ENCODE peak calls at places on chromosomes 6 and 20, in seven cellular contexts. H is pancreas; T is CD8-positive, alpha-beta T cell; U is lower lobe of right lung; W is fibroblast of lung; L is SJSA1; S is ovary. Y is an unnamed sample.

GRCh38 chr6:42316390-42316970 is 98.8 kb upstream of the MRPS10 start:
- DNase-seq in H (no peak), T (no peak), U (peak; percentile 54), W (peak; percentile 94), L (peak; percentile 94), S (no peak), Y (no peak)

GRCh38 chr6:93424303-93425064 is 5.1 kb upstream of the EPHA7 start:
- DNase-seq in H (no peak), T (no peak), U (no peak), W (no peak), L (no peak), S (no peak), Y (no peak)

GRCh38 chr20:58753929-58754551 is 61.4 kb downstream of the NPEPL1 start:
- DNase-seq in H (no peak), T (no peak), U (no peak), W (no peak), L (peak; percentile 64), S (no peak), Y (no peak)

GRCh38 chr20:12051206-12052163 is 133.8 kb downstream of the BTBD3 start:
- DNase-seq in H (no peak), T (no peak), U (no peak), W (no peak), L (no peak), S (no peak), Y (no peak)

GRCh38 chr20:57953638-57954037 is 243.8 kb upstream of the PMEPA1 start:
- DNase-seq in H (no peak), T (no peak), U (no peak), W (peak; percentile 78), L (no peak), S (no peak), Y (no peak)

GRCh38 chr6:147166360-147166944 is 37.8 kb upstream of the STXBP5 start:
- DNase-seq in H (no peak), T (no peak), U (no peak), W (peak; percentile 54), L (no peak), S (no peak), Y (no peak)

GRCh38 chr6:117918454-117918853 is 11.4 kb downstream of the SLC35F1 start:
- DNase-seq in H (no peak), T (no peak), U (no peak), W (no peak), L (no peak), S (no peak), Y (no peak)

GRCh38 chr6:108559884-108560462 is 744 bp upstream of the FOXO3 start:
- DNase-seq in H (peak; percentile 79), T (no peak), U (peak; percentile 77), W (peak; percentile 84), L (peak; percentile 90), S (peak; percentile 84), Y (no peak)

GRCh38 chr6:10510592-10511367 is 10.4 kb upstream of the GCNT2 start:
- DNase-seq in H (peak; percentile 68), T (no peak), U (peak; percentile 80), W (peak; percentile 28), L (peak; percentile 62), S (no peak), Y (no peak)

GRCh38 chr6:75472885-75473284 is 20.7 kb downstream of the FILIP1 start:
- DNase-seq in H (no peak), T (no peak), U (no peak), W (no peak), L (no peak), S (no peak), Y (no peak)

GRCh38 chr6:134675110-134676038 is 274.5 kb downstream of the ALDH8A1 start:
- DNase-seq in H (no peak), T (no peak), U (no peak), W (no peak), L (no peak), S (no peak), Y (no peak)

GRCh38 chr6:86937219-86938079 is at the start of gene HTR1E:
- DNase-seq in H (peak; percentile 49), T (no peak), U (no peak), W (peak; percentile 19), L (peak; percentile 31), S (peak; percentile 74), Y (peak; percentile 45)

GRCh38 chr6:111198841-111199240 is 111.5 kb downstream of the SLC16A10 start:
- DNase-seq in H (no peak), T (no peak), U (no peak), W (no peak), L (no peak), S (no peak), Y (no peak)

GRCh38 chr6:15980801-15981200 is 148.1 kb upstream of the MYLIP start:
- DNase-seq in H (no peak), T (no peak), U (no peak), W (no peak), L (no peak), S (no peak), Y (no peak)

GRCh38 chr6:111805511-111806181 is 67.6 kb downstream of the FYN start:
- DNase-seq in H (no peak), T (no peak), U (no peak), W (peak; percentile 96), L (peak; percentile 36), S (no peak), Y (no peak)

GRCh38 chr6:140445474-140446004 is 1071.1 kb upstream of the CITED2 start:
- DNase-seq in H (no peak), T (no peak), U (no peak), W (peak; percentile 83), L (peak; percentile 63), S (no peak), Y (no peak)

GRCh38 chr6:154721460-154721859 is 11.8 kb upstream of the SCAF8 start:
- DNase-seq in H (no peak), T (no peak), U (no peak), W (peak; percentile 96), L (peak; percentile 71), S (no peak), Y (no peak)

GRCh38 chr20:14609328-14610221 is 272.2 kb upstream of the FLRT3 start:
- DNase-seq in H (no peak), T (no peak), U (no peak), W (no peak), L (no peak), S (no peak), Y (no peak)

GRCh38 chr6:20699402-20699801 is 165.1 kb downstream of the CDKAL1 start:
- DNase-seq in H (no peak), T (no peak), U (no peak), W (no peak), L (no peak), S (no peak), Y (no peak)

GRCh38 chr6:7389451-7390217 is at the start of the genes CAGE1 and RIOK1:
- DNase-seq in H (peak; percentile 90), T (peak; percentile 85), U (peak; percentile 97), W (peak; percentile 95), L (peak; percentile 90), S (peak; percentile 96), Y (peak; percentile 85)

GRCh38 chr20:21511485-21511849 is 2.4 kb downstream of the NKX2-2 start:
- DNase-seq in H (no peak), T (no peak), U (no peak), W (no peak), L (no peak), S (no peak), Y (no peak)

GRCh38 chr6:150142304-150142656 is 564 bp upstream of the PPP1R14C start:
- DNase-seq in H (no peak), T (no peak), U (peak; percentile 60), W (peak; percentile 50), L (no peak), S (no peak), Y (no peak)

GRCh38 chr20:47306755-47307370 is 49.6 kb downstream of the ZMYND8 start:
- DNase-seq in H (no peak), T (no peak), U (no peak), W (no peak), L (no peak), S (no peak), Y (no peak)

GRCh38 chr6:135022050-135022697 is 32.4 kb downstream of the HBS1L start:
- DNase-seq in H (no peak), T (no peak), U (no peak), W (no peak), L (no peak), S (no peak), Y (no peak)

DNA sequence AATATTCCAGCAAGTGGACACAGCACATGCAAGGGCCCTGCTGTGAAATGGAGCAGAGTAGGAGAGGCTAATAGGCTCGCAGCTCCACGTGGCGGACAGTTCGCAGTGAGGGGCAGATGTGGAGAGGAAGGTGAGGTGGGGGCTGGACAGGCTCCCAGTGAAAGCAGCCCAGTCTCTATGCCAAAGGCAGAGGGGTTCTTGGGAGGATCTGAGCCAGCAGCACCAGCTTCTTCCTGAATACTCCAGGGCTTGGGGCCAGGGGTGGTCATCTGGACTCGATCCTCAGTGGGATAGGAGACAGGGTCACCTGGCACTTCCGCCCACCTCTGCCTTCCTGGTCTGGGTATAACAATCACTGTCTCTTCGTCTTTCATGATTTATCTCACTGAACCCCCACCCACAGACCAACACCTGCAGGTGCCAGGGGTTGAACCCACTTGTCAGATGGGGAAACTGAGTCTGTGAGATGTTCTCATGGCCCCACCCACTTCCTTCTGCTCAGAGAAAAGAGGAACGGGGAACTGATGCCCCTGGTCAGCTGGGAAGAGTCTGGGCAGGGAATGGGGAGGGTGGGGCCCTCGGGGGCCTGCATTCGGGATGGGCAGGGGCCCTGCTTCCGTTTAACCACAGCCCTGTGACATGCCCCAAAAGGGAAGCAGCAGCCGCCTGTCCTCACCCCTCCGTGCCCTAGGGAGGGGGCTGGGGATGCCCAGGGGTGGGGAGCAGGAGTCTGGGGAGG is 81.2 kb downstream of the CEBPB start:
- DNase-seq in H (no peak), T (no peak), U (peak; percentile 85), W (no peak), L (no peak), S (no peak), Y (peak; percentile 15)
- H3K27ac ChIP-seq in H (no peak overlapping the region), T (no peak overlapping the region), U (peak overlapping the region; percentile 60), W (no peak overlapping the region), L (no peak overlapping the region), S (no peak overlapping the region), Y (peak overlapping the region; percentile 11)

GRCh38 chr20:44074252-44075151 is 112.5 kb downstream of the JPH2 start:
- DNase-seq in H (no peak), T (no peak), U (no peak), W (peak; percentile 68), L (peak; percentile 24), S (peak; percentile 8), Y (no peak)
- H3K27ac ChIP-seq in H (no peak overlapping the region), T (no peak overlapping the region), U (no peak overlapping the region), W (no peak overlapping the region), L (no peak overlapping the region), S (no peak overlapping the region), Y (no peak overlapping the region)

GRCh38 chr6:153130515-153131036 is 506 bp downstream of the RGS17 start:
- DNase-seq in H (no peak), T (no peak), U (no peak), W (peak; percentile 7), L (no peak), S (peak; percentile 43), Y (no peak)
- H3K27ac ChIP-seq in H (no peak overlapping the region), T (no peak overlapping the region), U (no peak overlapping the region), W (peak overlapping the region; percentile 41), L (no peak overlapping the region), S (no peak overlapping the region), Y (no peak overlapping the region)

GRCh38 chr6:53771780-53772624 is 22.8 kb upstream of the LRRC1 start:
- DNase-seq in H (no peak), T (no peak), U (no peak), W (peak; percentile 89), L (no peak), S (no peak), Y (no peak)
- H3K27ac ChIP-seq in H (no peak overlapping the region), T (no peak overlapping the region), U (peak overlapping the region; percentile 18), W (no peak overlapping the region), L (no peak overlapping the region), S (no peak overlapping the region), Y (no peak overlapping the region)

GRCh38 chr20:23374441-23374840 is 12.5 kb downstream of the GZF1 start:
- DNase-seq in H (no peak), T (no peak), U (no peak), W (no peak), L (no peak), S (no peak), Y (no peak)
- H3K27ac ChIP-seq in H (no peak overlapping the region), T (no peak overlapping the region), U (no peak overlapping the region), W (no peak overlapping the region), L (no peak overlapping the region), S (no peak overlapping the region), Y (no peak overlapping the region)

Y was measured in caudate nucleus.